ENCODE peak calls at places on chromosomes 4 and X, in six cellular contexts. E is cardiac muscle cell, J is AG09309, D is Peyer's patch, N is IMR-90, H is suprapubic skin. C is an unnamed sample.

GRCh38 chrX:49203536-49203935 is 3.5 kb upstream of the SYP start:
- DNase-seq in H (no peak), J (no peak), D (no peak), E (no peak), N (no peak), C (no peak)

GRCh38 chr4:44046491-44046890 is 402.1 kb downstream of the KCTD8 start:
- DNase-seq in H (no peak), N (no peak), E (no peak), D (no peak), J (no peak), C (no peak)

GRCh38 chrX:65688403-65688881 is 21.0 kb downstream of the MSN start:
- DNase-seq in D (no peak), E (no peak), J (no peak), N (peak), H (no peak), C (no peak)

GRCh38 chrX:130395341-130395740 is 6.4 kb upstream of the RBMX2 start:
- DNase-seq in H (no peak), N (no peak), J (no peak), E (no peak), D (no peak), C (no peak)

GRCh38 chr4:38568768-38569167 is 95.2 kb upstream of the KLF3 start:
- DNase-seq in N (no peak), E (no peak), D (no peak), H (no peak), J (no peak), C (no peak)

GRCh38 chrX:70479970-70480659 is 35.5 kb downstream of the DLG3 start:
- DNase-seq in J (no peak), H (no peak), N (no peak), D (peak), E (peak), C (no peak)

GRCh38 chrX:69312141-69312670 is 147.0 kb upstream of the PJA1 start:
- DNase-seq in N (no peak), E (no peak), D (no peak), J (no peak), H (no peak), C (peak)

GRCh38 chrX:389021-389441 is 2.3 kb upstream of the PPP2R3B start:
- DNase-seq in H (no peak), E (no peak), N (no peak), J (no peak), D (no peak), C (peak)

GRCh38 chr4:140242357-140243284 is 88.6 kb upstream of the MAML3 start:
- DNase-seq in H (no peak), D (no peak), E (no peak), N (no peak), J (no peak), C (no peak)

GRCh38 chrX:36019164-36019563 is 99.6 kb downstream of the CFAP47 start:
- DNase-seq in N (no peak), E (no peak), H (no peak), D (no peak), J (no peak), C (no peak)

GRCh38 chrX:41350976-41351569 is 17.1 kb downstream of the DDX3X start:
- DNase-seq in J (no peak), N (peak), D (no peak), H (no peak), E (peak), C (no peak)

GRCh38 chr4:186104895-186105720 is 604 bp downstream of the FAM149A start:
- DNase-seq in N (no peak), D (peak), H (no peak), E (peak), J (no peak), C (peak)
- TF ChIP-seq CTCF in N (no peak), D (no peak), H (no peak), E (peak), J (no peak), C (no peak)

GRCh38 chr4:120062663-120063195 is 3.9 kb downstream of the MAD2L1 start:
- DNase-seq in J (no peak), D (no peak), H (no peak), E (no peak), N (peak), C (no peak)
- H3K4me3 ChIP-seq in J (no peak), D (no peak), H (no peak), E (no peak), N (no peak), C (no peak)

GRCh38 chr4:111601671-111602070 is 543.6 kb upstream of the FAM241A start:
- DNase-seq in N (peak), D (no peak), J (no peak), H (no peak), E (no peak), C (no peak)

GRCh38 chr4:111605111-111605510 is 540.1 kb upstream of the FAM241A start:
- DNase-seq in D (no peak), H (no peak), E (no peak), N (no peak), J (no peak), C (no peak)

GRCh38 chr4:111602848-111603247 is 542.4 kb upstream of the FAM241A start:
- DNase-seq in D (no peak), N (peak), E (no peak), J (no peak), H (no peak), C (no peak)
- TF ChIP-seq CTCF in D (no peak), N (peak), E (peak), J (peak), H (no peak), C (no peak)

DNA sequence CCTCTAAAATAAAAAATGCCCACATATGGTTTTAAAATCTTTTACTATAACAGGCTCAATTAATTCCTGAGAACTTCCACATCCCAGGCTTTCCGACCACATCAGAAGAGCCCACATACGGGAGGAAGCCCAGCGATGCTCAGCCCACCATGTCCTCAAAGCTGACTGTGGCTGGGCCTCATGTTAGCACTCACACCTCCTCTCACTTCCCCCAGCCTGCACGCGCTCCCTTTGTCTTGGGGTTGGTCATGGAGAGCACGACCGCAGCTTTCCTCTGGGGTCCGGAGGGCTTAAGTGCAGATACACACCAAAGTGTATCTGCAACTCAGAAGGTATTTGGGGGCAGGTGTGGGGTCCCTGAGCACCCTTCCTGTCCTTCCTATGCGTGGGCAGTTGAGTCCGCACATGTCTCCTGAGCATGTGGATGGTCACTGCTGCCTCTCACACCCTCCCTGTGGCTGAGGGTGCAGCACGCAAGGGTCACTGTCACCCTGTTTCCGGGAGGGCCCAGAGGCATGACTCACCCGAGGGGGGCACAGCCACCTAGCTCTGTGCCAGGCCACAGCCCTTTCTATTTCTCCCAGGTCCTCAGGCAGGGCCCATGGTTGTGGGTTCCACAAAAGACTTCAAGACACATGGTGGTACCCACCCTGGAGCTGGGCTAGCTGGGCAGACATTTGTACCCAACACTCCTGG is 21.2 kb downstream of the WDR1 start:
- DNase-seq in D (no peak), N (no peak), H (no peak), E (no peak), J (no peak), C (no peak)
- H3K4me3 ChIP-seq in D (no peak), N (no peak), H (no peak), E (no peak), J (no peak), C (no peak)

GRCh38 chrX:45952030-45952429 is 593.2 kb downstream of the ZNF674 start:
- DNase-seq in N (no peak), E (no peak), H (no peak), J (no peak), D (no peak), C (no peak)
- TF ChIP-seq CTCF in N (no peak), E (no peak), H (no peak), J (no peak), D (no peak), C (no peak)

DNA sequence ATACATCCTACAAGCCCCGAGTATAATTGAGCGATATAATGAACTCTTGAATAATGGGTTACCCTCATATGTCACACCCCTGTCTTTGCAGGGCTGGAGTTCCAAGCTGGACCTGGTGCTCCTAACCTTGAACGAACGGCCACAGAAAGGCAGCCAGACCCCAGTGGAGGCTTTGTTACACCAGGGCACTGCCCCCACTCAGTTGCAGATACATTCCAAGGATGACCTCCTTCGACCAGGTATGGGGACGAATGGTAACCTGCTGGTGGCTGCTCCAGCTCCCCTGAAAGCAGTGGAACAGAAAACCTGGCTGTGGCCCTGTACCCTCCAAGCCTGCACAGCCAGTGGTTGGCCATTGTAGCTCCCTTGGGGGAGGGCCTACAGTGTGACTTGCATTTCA is 56.6 kb upstream of the CCDC149 start:
- DNase-seq in E (no peak), N (no peak), J (no peak), H (no peak), D (no peak), C (no peak)
- H3K4me3 ChIP-seq in E (no peak), N (no peak), J (no peak), H (no peak), D (no peak), C (no peak)

DNA sequence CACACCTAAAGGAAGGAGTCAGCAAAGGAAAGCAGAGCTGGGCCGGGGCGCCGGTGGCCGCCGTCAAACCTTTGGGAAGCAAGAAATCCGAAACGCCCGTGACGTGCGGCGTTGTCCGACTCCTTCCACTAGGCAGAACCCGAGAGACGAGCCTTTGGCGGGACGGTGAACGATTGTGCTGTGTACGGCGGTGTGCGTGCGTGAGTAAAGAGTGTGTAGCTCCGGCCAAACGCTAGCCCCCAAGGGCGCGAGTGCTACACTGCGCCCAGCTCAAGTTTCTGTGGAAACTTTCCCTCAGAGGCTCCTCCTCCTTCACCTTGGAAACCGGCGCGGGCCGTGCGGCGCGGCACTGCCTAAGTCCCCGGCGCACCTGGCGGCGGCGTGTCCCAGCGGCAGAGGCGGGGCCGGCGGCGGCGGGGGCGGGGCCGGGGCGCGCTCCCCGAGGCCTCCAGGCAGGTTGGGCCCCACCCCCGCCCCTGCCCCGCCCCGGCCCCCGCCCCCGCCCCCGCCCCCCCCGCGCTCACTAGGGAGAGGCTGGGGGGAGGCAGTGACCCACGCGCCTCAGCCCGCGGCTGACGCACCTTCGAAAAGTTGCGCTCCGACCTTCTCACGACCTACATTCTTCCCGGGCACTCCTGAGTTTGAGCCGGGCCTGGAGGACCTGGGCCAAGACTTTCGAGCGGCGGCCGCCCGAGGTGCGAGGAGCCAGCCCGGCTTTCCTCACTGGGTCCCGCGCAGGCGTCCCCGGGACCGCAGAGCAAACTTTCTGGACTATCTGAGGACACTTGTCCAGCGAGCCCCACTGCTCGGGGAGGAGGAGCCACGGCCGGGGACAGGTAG is at the start of gene FHIP1A:
- DNase-seq in E (peak), D (peak), J (no peak), N (peak), H (peak), C (peak)
- TF ChIP-seq CTCF in E (no peak), D (peak), J (no peak), N (peak), H (no peak), C (no peak)

GRCh38 chr4:155208258-155209054 is at the start of gene NPY2R:
- DNase-seq in D (no peak), E (peak), J (no peak), H (no peak), N (no peak), C (peak)
- H3K4me3 ChIP-seq in D (no peak), E (peak), J (no peak), H (peak), N (no peak), C (peak)

DNA sequence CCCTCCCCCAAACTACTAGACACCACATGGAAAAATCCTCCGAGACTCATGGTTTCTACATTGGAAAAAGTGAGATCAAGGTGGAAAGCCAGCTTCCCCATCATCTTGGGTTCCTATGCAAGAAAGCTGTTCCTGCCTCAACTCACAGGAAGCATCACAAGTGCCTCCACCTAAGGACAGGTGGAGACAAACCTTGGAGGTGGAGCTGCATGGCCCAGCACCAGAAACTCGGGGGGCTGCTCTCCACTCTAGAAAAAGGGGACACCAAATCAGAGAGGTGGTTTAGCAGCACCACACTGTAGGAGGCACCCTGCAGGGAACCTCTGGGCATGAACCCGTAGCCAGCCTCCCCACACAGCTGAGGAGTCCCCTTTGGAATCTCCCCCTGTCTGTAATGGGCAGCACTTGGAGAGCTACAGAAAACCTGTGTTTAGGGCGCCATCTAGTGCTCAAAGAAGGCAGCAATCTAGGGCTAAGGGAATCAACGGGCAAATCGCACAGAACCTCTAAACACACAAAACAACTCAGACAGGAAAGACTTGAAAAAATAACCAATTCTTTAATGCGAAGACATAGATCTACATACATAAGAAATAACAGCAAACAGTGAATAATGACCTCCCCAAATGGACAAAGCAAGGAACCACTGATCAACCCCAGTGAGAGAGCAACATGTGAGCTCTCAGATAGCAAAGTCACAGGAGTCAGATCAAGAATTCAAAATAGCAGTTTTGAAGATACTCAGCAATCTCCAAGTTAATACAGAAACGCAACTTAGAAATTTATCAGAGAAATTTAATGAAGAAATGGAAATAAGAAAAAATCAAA is 37.0 kb upstream of the ZBTB33 start:
- DNase-seq in D (no peak), H (no peak), J (peak), N (peak), E (peak), C (no peak)
- TF ChIP-seq CTCF in D (peak), H (no peak), J (peak), N (peak), E (peak), C (peak)

DNA sequence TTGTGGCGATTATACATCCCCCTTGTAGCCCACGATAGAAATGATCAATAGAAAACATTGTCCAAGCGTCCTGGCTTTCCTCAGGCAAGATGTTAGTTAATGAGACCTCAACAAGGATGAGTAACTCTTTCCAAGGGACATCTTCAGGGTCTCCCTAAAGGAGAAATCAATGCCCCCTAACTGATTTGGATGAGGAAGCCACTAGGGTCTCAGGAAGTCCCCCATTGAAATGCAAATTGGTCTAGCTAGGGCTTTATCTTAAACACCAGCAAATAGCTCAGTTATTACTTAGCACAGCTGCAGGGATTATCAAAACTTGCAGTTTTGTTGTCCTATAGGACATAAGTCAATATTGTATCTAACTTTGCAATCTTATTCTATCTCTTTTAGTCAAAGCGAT is 721.5 kb downstream of the IL1RAPL1 start:
- DNase-seq in H (no peak), N (no peak), E (no peak), J (no peak), D (no peak), C (no peak)
- H3K4me3 ChIP-seq in H (no peak), N (no peak), E (no peak), J (no peak), D (no peak), C (no peak)

C was measured in spleen.